ENCODE peak calls at places on chromosomes 4 and X, in seven cellular contexts. Y, M, A, I, G, B and J are unnamed samples.

GRCh38 chr4:1988327-1988724 is 20.4 kb downstream of the NELFA start:
- DNase-seq in Y (no peak), M (no peak), A (no peak), I (no peak), G (no peak), B (no peak), J (no peak)

GRCh38 chrX:56994375-56995270 is 718 bp downstream of the SPIN3 start:
- DNase-seq in Y (no peak), M (no peak), A (no peak), I (no peak), G (no peak), B (no peak), J (peak)

GRCh38 chr4:151284534-151285245 is 7.7 kb downstream of the PRSS48 start:
- DNase-seq in Y (no peak), M (no peak), A (no peak), I (no peak), G (no peak), B (no peak), J (no peak)

GRCh38 chr4:1239949-1240305 is 9.0 kb downstream of the CTBP1 start:
- DNase-seq in Y (no peak), M (no peak), A (no peak), I (no peak), G (no peak), B (no peak), J (no peak)

GRCh38 chr4:111066887-111067286 is 444.0 kb upstream of the PITX2 start:
- DNase-seq in Y (no peak), M (no peak), A (no peak), I (no peak), G (peak), B (no peak), J (no peak)

GRCh38 chrX:73581002-73581628 is 18.1 kb downstream of the CHIC1 start:
- DNase-seq in Y (no peak), M (no peak), A (no peak), I (no peak), G (no peak), B (no peak), J (no peak)

GRCh38 chrX:15366507-15367352 is 17.5 kb downstream of the VEGFD start:
- DNase-seq in Y (no peak), M (no peak), A (no peak), I (no peak), G (no peak), B (no peak), J (no peak)

GRCh38 chr4:37246891-37247290 is 2.3 kb downstream of the NWD2 start:
- DNase-seq in Y (no peak), M (no peak), A (no peak), I (no peak), G (no peak), B (no peak), J (no peak)

GRCh38 chr4:926538-926937 is 5.6 kb downstream of the GAK start:
- DNase-seq in Y (peak), M (peak), A (no peak), I (no peak), G (no peak), B (no peak), J (no peak)

GRCh38 chr4:187172340-187172761 is 448.7 kb upstream of the FAT1 start:
- DNase-seq in Y (no peak), M (no peak), A (no peak), I (no peak), G (no peak), B (no peak), J (no peak)

GRCh38 chr4:142130636-142131035 is 494.3 kb downstream of the IL15 start:
- DNase-seq in Y (no peak), M (no peak), A (no peak), I (no peak), G (no peak), B (no peak), J (no peak)

GRCh38 chrX:19593684-19594083 is 78.4 kb upstream of the MAP3K15 start:
- DNase-seq in Y (peak), M (no peak), A (peak), I (no peak), G (no peak), B (peak), J (no peak)

GRCh38 chr4:36734296-36734695 is 452.9 kb downstream of the DTHD1 start:
- DNase-seq in Y (no peak), M (no peak), A (no peak), I (no peak), G (no peak), B (no peak), J (no peak)

GRCh38 chrX:38649674-38650647 is 88.6 kb downstream of the TSPAN7 start:
- DNase-seq in Y (no peak), M (no peak), A (no peak), I (no peak), G (no peak), B (no peak), J (no peak)

GRCh38 chr4:124135409-124135813 is 577.1 kb downstream of the ANKRD50 start:
- DNase-seq in Y (no peak), M (no peak), A (no peak), I (no peak), G (no peak), B (no peak), J (no peak)

GRCh38 chrX:130719399-130719798 is 183.6 kb downstream of the ENOX2 start:
- DNase-seq in Y (no peak), M (no peak), A (no peak), I (no peak), G (no peak), B (no peak), J (no peak)

GRCh38 chrX:68683580-68683979 is 36.1 kb downstream of the STARD8 start:
- DNase-seq in Y (no peak), M (no peak), A (no peak), I (no peak), G (no peak), B (no peak), J (no peak)

GRCh38 chrX:68684291-68684918 is 36.9 kb downstream of the STARD8 start:
- DNase-seq in Y (no peak), M (no peak), A (no peak), I (no peak), G (no peak), B (no peak), J (peak)

GRCh38 chrX:68686684-68687045 is 39.2 kb downstream of the STARD8 start:
- DNase-seq in Y (no peak), M (peak), A (no peak), I (no peak), G (no peak), B (no peak), J (peak)

GRCh38 chrX:68684919-68685304 is 37.4 kb downstream of the STARD8 start:
- DNase-seq in Y (no peak), M (no peak), A (no peak), I (no peak), G (no peak), B (no peak), J (no peak)

DNA sequence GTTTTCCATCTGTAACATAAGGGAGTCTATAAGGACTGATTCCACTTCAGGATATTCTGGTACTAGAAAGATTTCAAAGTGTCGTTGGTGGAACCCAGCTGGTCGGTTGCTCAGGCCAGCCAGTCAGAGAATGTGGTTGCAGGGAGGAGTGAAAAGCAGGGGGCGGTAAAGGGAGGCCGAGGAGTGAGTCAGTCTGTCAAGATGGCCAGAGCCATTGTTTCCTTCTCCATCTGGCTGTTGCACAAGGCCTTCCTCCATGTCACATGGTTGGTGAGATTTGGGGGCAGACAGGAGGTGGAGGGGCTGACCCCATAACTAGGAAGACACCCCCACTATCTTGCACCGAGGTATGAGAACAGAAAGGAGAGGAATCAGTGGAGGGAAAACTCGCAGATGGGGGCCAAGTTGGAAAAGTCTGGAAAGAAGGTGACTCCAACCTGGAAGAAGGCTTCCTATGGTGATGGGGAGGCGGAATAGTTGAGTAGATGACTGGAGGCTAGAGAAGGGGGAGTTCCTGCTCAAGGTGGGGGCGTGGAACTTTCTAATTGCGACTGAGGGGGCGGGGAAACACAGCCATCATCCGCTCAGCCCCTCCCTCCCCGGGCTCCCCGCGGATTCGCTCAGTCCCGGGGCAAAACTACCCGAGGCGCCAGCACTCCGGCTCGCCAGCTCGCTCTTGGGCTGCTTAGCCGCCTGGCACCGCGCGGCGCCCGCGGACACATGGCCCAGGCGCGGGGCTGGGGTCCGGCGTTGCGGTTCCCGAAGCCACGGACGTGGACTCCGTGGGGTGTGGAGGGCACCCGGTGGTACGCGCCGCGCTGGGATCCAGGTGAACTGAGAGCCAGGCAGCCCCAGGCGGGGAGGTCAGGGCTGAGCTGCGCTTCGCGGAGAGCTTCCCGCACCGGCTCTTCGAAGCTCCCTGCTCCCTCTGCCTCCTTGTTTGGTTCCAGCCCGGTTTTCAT is 38.5 kb downstream of the STARD8 start:
- DNase-seq in Y (peak), M (peak), A (no peak), I (no peak), G (no peak), B (no peak), J (peak)
- TF ChIP-seq CTCF in Y (no peak), M (peak), A (no peak), I (no peak), G (peak), B (no peak), J (no peak)

DNA sequence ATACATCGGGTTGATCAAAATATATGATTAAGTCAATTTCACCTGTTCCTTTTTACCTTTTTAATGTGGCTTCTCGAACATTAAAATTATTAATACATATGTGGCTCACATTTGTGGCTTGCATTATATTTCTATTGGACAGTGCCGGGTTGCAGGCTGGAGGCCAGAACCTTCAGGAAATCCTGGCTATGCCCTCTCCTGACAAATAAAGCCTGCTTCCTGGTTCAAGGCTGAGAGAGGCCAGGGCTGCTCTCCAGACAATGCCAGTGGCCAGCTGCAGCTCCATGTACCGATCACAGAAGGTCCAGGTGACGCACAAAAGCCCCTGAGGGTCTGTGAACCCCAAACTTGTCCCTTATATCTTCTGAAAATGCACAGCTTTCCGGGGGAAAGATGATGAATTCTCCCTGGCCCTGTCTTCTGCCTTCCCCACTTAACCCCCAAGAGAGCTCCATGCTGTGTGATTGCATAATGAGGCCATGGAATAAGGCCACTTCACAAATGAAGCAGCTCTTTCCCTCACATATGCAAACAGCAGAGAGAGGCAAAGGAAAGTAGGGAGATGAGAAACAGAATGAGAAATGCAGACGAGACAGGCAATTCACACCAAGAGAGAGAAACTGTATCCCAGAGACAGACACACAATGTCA is 241.2 kb downstream of the BCOR start:
- DNase-seq in Y (no peak), M (no peak), A (no peak), I (no peak), G (no peak), B (no peak), J (no peak)
- TF ChIP-seq CTCF in Y (no peak), M (no peak), A (no peak), I (no peak), G (no peak), B (no peak), J (no peak)

GRCh38 chr4:87268401-87268800 is 48.0 kb upstream of the KLHL8 start:
- DNase-seq in Y (no peak), M (no peak), A (no peak), I (no peak), G (no peak), B (no peak), J (no peak)

GRCh38 chr4:87266986-87267385 is 46.6 kb upstream of the KLHL8 start:
- DNase-seq in Y (no peak), M (no peak), A (no peak), I (no peak), G (no peak), B (no peak), J (no peak)

GRCh38 chr4:87270825-87271224 is 50.4 kb upstream of the KLHL8 start:
- DNase-seq in Y (no peak), M (peak), A (no peak), I (no peak), G (no peak), B (no peak), J (no peak)

GRCh38 chr4:87274327-87274726 is 48.4 kb downstream of the HSD17B13 start:
- DNase-seq in Y (no peak), M (no peak), A (no peak), I (no peak), G (no peak), B (no peak), J (no peak)

DNA sequence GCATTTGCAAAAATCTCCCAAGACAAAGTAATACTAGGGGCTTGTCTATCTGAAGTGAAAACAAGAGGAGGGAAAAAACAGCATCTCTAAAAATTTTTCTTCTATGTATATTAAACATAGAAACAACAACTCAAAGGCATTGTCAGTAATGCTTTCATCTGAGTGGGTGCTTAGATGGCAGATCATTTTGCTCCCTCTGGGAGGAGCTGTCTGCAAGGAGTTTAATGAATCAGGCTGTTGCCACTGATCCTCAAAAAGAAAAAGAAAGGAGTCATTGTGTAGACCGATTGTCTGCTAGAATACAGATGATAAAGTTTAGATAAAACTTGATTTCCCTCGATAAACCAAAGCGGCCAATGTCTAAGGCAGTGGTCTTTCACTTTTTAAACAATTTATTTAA is 49.7 kb upstream of the KLHL8 start:
- DNase-seq in Y (peak), M (peak), A (no peak), I (no peak), G (peak), B (peak), J (no peak)
- TF ChIP-seq CTCF in Y (peak), M (peak), A (peak), I (peak), G (peak), B (peak), J (no peak)

GRCh38 chr4:28354874-28355273 is 1494.2 kb downstream of the STIM2 start:
- DNase-seq in Y (no peak), M (no peak), A (no peak), I (no peak), G (no peak), B (no peak), J (no peak)

GRCh38 chr4:28360681-28361080 is 1500.0 kb downstream of the STIM2 start:
- DNase-seq in Y (no peak), M (no peak), A (no peak), I (no peak), G (no peak), B (no peak), J (no peak)

GRCh38 chr4:28362169-28362568 is 1501.5 kb downstream of the STIM2 start:
- DNase-seq in Y (no peak), M (no peak), A (no peak), I (no peak), G (no peak), B (no peak), J (no peak)

GRCh38 chr4:28357985-28358384 is 1497.3 kb downstream of the STIM2 start:
- DNase-seq in Y (no peak), M (peak), A (no peak), I (no peak), G (peak), B (no peak), J (no peak)
- TF ChIP-seq CTCF in Y (no peak), M (peak), A (no peak), I (no peak), G (peak), B (no peak), J (no peak)

DNA sequence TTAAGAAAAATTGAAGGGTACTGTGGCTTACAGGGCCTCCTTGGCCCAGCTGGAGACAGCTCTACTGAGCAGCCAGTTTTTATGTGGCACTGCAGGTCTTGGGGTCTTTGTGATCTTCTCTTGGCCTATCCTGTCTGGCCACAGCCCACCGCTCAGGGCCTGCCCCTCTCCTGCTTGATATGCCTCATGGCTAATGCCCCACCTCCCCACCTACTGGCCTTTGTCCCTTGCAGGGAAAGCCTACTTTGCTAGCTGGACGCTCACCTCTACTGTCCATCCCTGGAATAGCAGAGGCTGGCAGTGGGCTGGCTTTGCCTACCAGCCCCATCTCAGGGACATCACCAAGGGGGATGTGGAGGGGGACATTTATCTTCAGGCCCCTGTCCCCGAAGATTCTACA is 134.1 kb downstream of the PJA1 start:
- DNase-seq in Y (no peak), M (peak), A (no peak), I (no peak), G (no peak), B (no peak), J (no peak)
- TF ChIP-seq CTCF in Y (no peak), M (peak), A (no peak), I (peak), G (peak), B (no peak), J (no peak)

DNA sequence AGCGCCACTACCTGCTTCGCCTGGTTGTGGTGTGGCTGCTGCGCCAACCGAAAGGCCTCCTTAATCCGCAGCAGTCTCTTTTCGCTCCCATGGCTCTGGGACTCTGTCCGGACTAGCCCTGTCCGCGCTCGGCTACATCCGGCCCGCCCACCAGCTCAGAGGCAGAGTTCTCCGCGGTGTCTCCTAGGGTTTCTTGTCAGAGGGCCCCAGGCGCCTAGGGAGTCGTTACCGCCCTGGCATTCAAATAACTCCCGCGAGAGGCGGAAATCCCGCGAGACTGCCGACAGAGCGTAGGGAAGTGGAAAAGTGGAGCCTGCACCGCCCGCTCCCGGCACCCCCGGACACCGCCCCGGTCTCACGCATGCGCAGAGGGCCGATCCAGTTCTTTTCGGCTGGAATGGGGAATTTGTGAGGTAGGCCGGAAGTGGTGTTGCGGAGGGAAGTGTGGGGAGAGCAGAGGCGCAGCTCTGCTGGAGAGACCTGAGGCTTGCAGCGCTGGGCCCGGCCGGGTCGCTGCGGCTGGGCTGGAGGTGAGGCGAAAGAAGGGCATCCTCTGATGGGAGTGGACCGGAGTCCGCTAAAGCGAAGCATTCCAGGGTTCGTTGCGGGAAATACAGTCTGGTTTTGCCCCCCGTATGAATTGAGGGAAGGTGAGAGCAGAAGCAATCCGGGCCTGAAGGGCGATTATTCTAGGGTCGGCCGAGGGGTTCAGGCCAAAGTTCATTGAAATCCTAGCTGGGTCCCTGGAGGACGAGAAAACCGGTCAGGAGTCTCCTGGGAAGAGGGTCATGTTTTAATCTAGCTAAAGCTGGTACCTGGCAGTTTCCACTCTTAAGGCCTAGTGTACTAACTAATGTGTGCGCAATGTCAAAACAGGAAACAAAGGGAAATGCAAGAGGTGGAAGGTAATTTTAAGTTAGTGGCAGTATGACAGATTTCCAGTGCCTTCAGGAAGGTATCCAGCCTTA is at the start of gene FAM200B:
- DNase-seq in Y (peak), M (peak), A (peak), I (peak), G (peak), B (peak), J (peak)
- TF ChIP-seq CTCF in Y (no peak), M (no peak), A (no peak), I (peak), G (peak), B (no peak), J (no peak)

DNA sequence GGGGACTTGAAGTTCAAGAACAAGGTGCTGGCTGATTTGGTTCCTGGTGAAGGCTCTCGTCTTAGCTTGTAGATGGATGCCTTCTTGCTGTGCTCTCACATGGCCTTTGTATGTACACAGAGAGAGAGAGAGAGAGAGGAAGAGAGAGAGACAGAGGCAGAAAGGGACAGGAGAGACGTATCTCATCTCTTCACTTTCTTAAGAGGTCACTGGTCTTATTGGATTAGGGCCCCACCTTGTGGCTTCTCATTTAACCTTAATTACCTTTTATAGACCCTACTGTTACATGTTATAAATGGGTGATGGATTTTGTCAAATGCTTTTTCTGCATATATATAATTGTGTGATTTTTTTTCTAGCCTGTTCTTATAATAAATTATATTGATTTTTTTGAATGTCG is 1444.2 kb downstream of the ADGRL3 start:
- DNase-seq in Y (peak), M (peak), A (peak), I (no peak), G (no peak), B (no peak), J (no peak)
- TF ChIP-seq CTCF in Y (no peak), M (peak), A (peak), I (peak), G (no peak), B (peak), J (no peak)